ENCODE peak calls at places on chromosomes 12 and 14, in four cellular contexts. J, W, N and P are unnamed samples. For H3K4me1, the result is how much of the 10 kb centered on the place peaks cover.

GRCh38 chr12:102874819-102875218 is 42.2 kb downstream of the PAH start:
- DNase-seq in J (no peak), N (no peak), W (no peak), P (no peak)

GRCh38 chr12:95548539-95549391 is 2.5 kb downstream of the USP44 start:
- DNase-seq in W (peak), N (peak), J (no peak), P (peak)

GRCh38 chr12:21413369-21414277 is 23.8 kb upstream of the PYROXD1 start:
- DNase-seq in W (no peak), N (peak), J (no peak), P (no peak)

GRCh38 chr14:75518625-75519024 is 3.6 kb upstream of the BATF start:
- DNase-seq in J (peak), N (peak), W (peak), P (no peak)

GRCh38 chr12:1926274-1926673 is 7.8 kb upstream of the CACNA2D4 start:
- DNase-seq in J (no peak), N (no peak), W (no peak), P (no peak)

GRCh38 chr12:128639089-128639488 is 184.7 kb downstream of the SLC15A4 start:
- DNase-seq in N (no peak), J (no peak), W (no peak), P (no peak)

GRCh38 chr12:48351022-48351708 is 446 bp upstream of the ZNF641 start:
- DNase-seq in N (peak), J (peak), W (peak), P (peak)

GRCh38 chr12:91138337-91138905 is 27.1 kb upstream of the LUM start:
- DNase-seq in N (peak), J (no peak), W (no peak), P (no peak)

GRCh38 chr12:14691560-14691959 is 4.8 kb downstream of the GUCY2C start:
- DNase-seq in J (no peak), W (peak), N (peak), P (peak)

GRCh38 chr12:98894412-98895085 is 249.5 kb downstream of the APAF1 start:
- DNase-seq in N (peak), W (no peak), J (no peak), P (no peak)

GRCh38 chr14:24353551-24354529 is 14.0 kb upstream of the RIPK3 start:
- DNase-seq in J (no peak), W (no peak), N (no peak), P (no peak)

GRCh38 chr14:28608438-28608837 is 158.1 kb upstream of the FOXG1 start:
- DNase-seq in N (no peak), J (no peak), W (no peak), P (no peak)

GRCh38 chr14:28613526-28613925 is 153.1 kb upstream of the FOXG1 start:
- DNase-seq in N (no peak), W (no peak), J (no peak), P (no peak)

GRCh38 chr14:28612414-28612813 is 154.2 kb upstream of the FOXG1 start:
- DNase-seq in N (no peak), W (no peak), J (no peak), P (no peak)

GRCh38 chr14:28603606-28604005 is 163.0 kb upstream of the FOXG1 start:
- DNase-seq in J (no peak), W (no peak), N (no peak), P (no peak)

DNA sequence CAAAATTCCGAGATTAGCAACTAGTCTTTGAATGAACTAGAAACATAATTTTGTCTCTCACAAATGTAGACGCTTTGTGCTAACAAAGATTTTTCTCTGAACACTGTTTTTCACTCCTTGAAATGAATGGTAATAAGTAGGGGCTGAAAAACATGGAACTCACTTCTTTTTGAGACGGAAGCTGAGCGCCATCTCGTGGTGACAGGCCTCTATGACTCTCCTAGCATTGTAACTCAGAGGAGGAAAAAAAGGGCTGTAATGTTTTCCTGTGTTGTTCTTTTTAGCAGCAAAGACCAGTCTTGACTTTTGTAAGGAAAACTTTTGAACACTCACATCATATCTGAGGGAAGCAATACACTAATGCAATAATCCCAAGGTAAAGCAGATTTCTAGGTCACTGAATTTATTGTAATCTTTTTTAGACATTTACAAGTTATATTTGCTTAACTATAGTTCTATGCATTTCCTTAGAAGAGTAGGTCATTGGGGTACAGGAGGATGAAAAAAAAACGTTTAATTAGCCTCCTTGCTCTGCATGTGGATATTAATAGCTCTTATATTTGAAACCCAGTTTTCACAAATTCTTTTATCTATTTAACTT is 157.3 kb upstream of the FOXG1 start:
- DNase-seq in J (peak), W (peak), N (peak), P (no peak)
- TF ChIP-seq CTCF in J (peak), W (peak), N (peak), P (peak)

DNA sequence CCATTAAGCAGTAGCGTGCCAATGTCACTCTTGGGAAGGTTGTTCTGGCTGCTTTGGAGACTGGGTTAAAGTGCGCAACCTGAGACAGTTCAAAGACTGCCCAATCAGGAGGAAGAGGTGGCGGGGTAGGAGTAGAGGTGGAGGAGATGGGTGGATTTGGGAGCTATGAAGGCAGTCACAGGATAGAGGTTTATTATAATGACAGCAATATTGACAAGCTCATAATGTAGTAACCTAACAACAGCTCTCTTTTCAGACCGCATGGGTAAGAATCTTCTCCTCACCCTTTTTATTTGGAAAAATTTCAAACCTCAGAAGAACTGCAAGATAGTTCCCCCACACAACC is 5.3 kb upstream of the PSMD9 start:
- DNase-seq in W (no peak), J (no peak), N (no peak), P (no peak)
- H3K4me1 ChIP-seq in W (under half), J (under half), N (under half), P (under half)

GRCh38 chr12:105225505-105225904 is 10.5 kb downstream of the APPL2 start:
- DNase-seq in N (no peak), W (no peak), J (peak), P (no peak)
- H3K27ac ChIP-seq in N (no peak), W (no peak), J (peak), P (no peak)

DNA sequence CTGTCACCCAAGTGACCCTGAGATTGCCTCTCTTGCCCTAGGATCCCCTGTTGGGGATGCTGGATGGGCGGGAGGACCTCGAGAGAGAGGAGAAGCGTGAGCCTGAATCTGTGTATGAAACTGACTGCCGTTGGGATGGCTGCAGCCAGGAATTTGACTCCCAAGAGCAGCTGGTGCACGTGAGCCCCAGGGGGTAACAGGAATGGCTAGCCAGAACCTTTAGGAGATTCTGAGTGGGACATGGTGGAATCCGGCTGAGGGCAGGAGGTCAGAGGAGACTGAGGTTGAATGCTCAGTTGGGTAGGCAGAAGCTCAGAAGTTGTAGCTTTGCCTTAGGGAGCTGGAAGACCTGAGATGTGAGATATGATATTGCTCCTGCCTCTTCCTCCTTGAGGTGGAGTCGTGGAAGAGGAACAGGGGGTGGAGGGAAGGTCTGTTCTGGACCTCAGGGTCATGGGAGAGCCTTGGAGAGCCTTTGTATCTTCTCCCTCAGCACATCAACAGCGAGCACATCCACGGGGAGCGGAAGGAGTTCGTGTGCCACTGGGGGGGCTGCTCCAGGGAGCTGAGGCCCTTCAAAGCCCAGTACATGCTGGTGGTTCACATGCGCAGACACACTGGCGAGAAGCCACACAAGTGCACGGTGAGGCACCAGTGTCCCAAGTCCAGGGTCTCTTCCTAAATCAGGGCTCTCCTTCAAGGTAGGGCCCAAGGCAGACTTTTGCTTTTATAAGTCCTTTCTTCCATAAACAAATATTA is 6.3 kb downstream of the GLI1 start:
- DNase-seq in J (no peak), W (no peak), N (no peak), P (no peak)
- TF ChIP-seq CTCF in J (no peak), W (no peak), N (no peak), P (no peak)

DNA sequence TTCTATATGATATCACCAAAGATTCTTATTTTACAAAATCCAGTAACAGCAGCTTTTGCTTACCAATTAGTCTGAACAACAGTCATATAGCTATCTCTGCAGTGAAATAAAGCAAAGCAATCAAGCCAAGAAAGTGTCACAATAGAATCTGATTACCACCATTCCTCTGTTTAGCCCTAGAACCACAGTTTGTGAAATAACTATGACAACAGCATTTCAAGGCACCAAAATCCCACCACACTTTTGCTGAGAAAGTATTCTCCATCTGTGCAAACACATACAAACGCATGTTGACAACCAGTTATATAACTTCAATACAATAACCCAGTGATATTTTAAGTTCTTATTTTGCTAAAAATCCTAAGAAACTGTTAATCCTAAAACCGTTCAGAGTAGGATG is 7.4 kb downstream of the PPP1R13B start:
- DNase-seq in J (no peak), N (no peak), W (no peak), P (no peak)
- H3K4me1 ChIP-seq in J (under half), N (under half), W (under half), P (under half)

DNA sequence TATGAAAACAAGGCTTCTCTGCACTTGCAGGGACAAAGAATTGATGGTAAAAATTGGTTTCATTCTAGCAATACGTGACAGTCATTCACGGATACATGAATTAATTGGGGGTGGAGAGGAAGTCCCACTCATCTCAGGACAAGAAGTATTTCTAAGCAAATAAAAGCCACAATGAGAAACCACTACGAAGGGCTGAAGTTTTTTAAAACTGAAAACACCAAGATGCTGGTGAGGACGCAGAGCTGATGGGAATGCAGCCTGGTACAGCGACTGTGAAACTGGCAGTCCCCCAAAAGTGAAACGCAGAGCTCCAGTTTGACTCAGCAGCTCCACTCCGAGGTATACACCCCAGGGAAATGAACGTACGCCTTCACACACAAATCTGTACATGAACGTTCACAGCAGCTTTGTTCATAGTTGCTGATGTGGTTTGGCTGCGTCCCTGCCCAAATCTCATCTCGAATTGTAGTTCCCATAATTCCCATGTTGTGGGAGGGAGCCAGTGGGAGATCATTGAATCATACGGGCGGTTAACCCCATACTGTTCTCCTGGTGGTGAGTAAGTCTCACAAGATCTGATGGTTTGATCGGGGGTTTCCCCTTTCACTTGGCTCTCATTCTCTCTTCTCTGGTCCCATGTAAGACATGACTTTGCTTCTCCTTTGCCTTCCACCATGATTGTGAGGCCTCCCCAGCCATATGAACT is 89.0 kb downstream of the SCARB1 start:
- DNase-seq in J (peak), N (peak), W (no peak), P (peak)
- H3K27ac ChIP-seq in J (peak), N (peak), W (no peak), P (peak)

DNA sequence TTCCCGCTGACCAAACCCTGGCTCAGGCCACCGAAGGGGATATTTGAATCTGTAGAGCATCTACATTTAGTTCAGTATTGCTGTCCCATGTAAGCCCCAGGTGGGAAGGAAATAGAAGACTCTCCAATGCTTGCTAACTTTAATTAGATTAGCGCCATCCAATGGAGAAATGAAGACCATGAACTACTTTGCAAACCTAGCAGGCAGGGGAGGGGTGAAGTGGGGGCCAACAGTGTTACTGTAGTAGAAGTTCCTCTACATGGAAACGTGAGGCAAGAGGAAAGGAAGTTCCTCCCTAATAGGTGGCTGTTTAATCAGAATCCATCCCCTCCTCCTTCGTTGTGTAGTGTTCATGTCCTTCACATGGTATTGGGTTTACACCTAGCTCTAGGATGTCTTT is 9.3 kb upstream of the DENND5B start:
- DNase-seq in J (no peak), W (no peak), N (no peak), P (no peak)
- TF ChIP-seq CTCF in J (no peak), W (no peak), N (no peak), P (no peak)

DNA sequence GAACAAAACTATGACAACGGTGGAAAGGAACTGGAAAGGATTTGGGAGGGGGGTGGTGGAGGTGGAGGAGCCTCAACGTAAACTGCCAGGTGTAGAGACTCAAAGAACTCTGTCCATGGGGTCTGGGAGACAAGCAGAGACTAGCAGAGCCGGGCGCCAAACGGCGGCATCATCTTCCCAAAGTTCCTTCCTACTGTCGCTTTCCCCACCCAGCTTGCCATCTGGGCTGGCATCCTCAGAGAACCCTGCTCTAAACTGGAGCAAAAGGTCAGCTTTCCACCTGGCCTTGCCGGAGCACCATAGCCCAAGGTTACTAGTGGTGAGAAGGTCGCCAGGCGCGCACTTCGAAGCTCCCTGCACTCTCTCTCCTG is 4.0 kb upstream of the IRF2BPL start:
- DNase-seq in J (no peak), N (no peak), W (no peak), P (no peak)
- H3K4me1 ChIP-seq in J (under half), N (half or more), W (half or more), P (half or more)